ENCODE peak calls at places on chromosomes 2 and 18, in eight cellular contexts. One of them, this sample, is unnamed.
A peak's percentile ranks its signal among the peaks of the same experiment; 100 is the strongest.

GRCh38 chr2:64838817-64839216 is 150.4 kb upstream of the SLC1A4 start:
- DNase-seq in NAMALWA: no peak
- DNase-seq in MV-4-11: peak; percentile 27
- DNase-seq in bronchial epithelial cell: peak; percentile 93
- DNase-seq in neural crest cell: no peak
- DNase-seq in activated T-helper 1 cell treated with Interleukin-2 at 50 U/mL for 16 hours: no peak
- DNase-seq in NCI-H2171 treated with DMSO at 0.1 percent for 48 hours: no peak
- DNase-seq in NCI-H1092 treated with DMSO at 0.1 percent for 48 hours: no peak
- DNase-seq in this sample: no peak

GRCh38 chr18:10143601-10144000 is 229.8 kb downstream of the VAPA start:
- DNase-seq in NAMALWA: no peak
- DNase-seq in MV-4-11: no peak
- DNase-seq in bronchial epithelial cell: no peak
- DNase-seq in NCI-H1092 treated with DMSO at 0.1 percent for 48 hours: no peak
- DNase-seq in NCI-H2171 treated with DMSO at 0.1 percent for 48 hours: no peak
- DNase-seq in neural crest cell: no peak
- DNase-seq in activated T-helper 1 cell treated with Interleukin-2 at 50 U/mL for 16 hours: no peak
- DNase-seq in this sample: no peak

GRCh38 chr2:134440336-134440909 is 186.6 kb downstream of the MGAT5 start:
- DNase-seq in NCI-H1092 treated with DMSO at 0.1 percent for 48 hours: no peak
- DNase-seq in NAMALWA: no peak
- DNase-seq in NCI-H2171 treated with DMSO at 0.1 percent for 48 hours: no peak
- DNase-seq in bronchial epithelial cell: no peak
- DNase-seq in MV-4-11: no peak
- DNase-seq in neural crest cell: no peak
- DNase-seq in activated T-helper 1 cell treated with Interleukin-2 at 50 U/mL for 16 hours: no peak
- DNase-seq in this sample: no peak

GRCh38 chr18:7038330-7038846 is 79.2 kb downstream of the LAMA1 start:
- DNase-seq in bronchial epithelial cell: peak; percentile 76
- DNase-seq in NAMALWA: peak; percentile 13
- DNase-seq in neural crest cell: peak; percentile 62
- DNase-seq in NCI-H1092 treated with DMSO at 0.1 percent for 48 hours: peak; percentile 79
- DNase-seq in MV-4-11: no peak
- DNase-seq in activated T-helper 1 cell treated with Interleukin-2 at 50 U/mL for 16 hours: no peak
- DNase-seq in NCI-H2171 treated with DMSO at 0.1 percent for 48 hours: peak; percentile 82
- DNase-seq in this sample: no peak

GRCh38 chr2:206611191-206611590 is 31.1 kb upstream of the FAM237A start:
- DNase-seq in NAMALWA: no peak
- DNase-seq in MV-4-11: no peak
- DNase-seq in activated T-helper 1 cell treated with Interleukin-2 at 50 U/mL for 16 hours: no peak
- DNase-seq in neural crest cell: no peak
- DNase-seq in NCI-H1092 treated with DMSO at 0.1 percent for 48 hours: no peak
- DNase-seq in bronchial epithelial cell: no peak
- DNase-seq in NCI-H2171 treated with DMSO at 0.1 percent for 48 hours: no peak
- DNase-seq in this sample: no peak

GRCh38 chr18:49048361-49048760 is 97.6 kb upstream of the SMAD7 start:
- DNase-seq in neural crest cell: no peak
- DNase-seq in activated T-helper 1 cell treated with Interleukin-2 at 50 U/mL for 16 hours: no peak
- DNase-seq in MV-4-11: no peak
- DNase-seq in NAMALWA: no peak
- DNase-seq in NCI-H1092 treated with DMSO at 0.1 percent for 48 hours: no peak
- DNase-seq in bronchial epithelial cell: no peak
- DNase-seq in NCI-H2171 treated with DMSO at 0.1 percent for 48 hours: no peak
- DNase-seq in this sample: no peak

GRCh38 chr18:12014521-12014920 is 33.2 kb downstream of the IMPA2 start:
- DNase-seq in NCI-H2171 treated with DMSO at 0.1 percent for 48 hours: no peak
- DNase-seq in NAMALWA: no peak
- DNase-seq in MV-4-11: no peak
- DNase-seq in bronchial epithelial cell: peak; percentile 30
- DNase-seq in neural crest cell: no peak
- DNase-seq in NCI-H1092 treated with DMSO at 0.1 percent for 48 hours: no peak
- DNase-seq in activated T-helper 1 cell treated with Interleukin-2 at 50 U/mL for 16 hours: no peak
- DNase-seq in this sample: no peak

GRCh38 chr18:46261799-46262198 is 157.6 kb downstream of the HAUS1 start:
- DNase-seq in activated T-helper 1 cell treated with Interleukin-2 at 50 U/mL for 16 hours: no peak
- DNase-seq in MV-4-11: no peak
- DNase-seq in NAMALWA: no peak
- DNase-seq in bronchial epithelial cell: peak; percentile 47
- DNase-seq in neural crest cell: no peak
- DNase-seq in NCI-H1092 treated with DMSO at 0.1 percent for 48 hours: no peak
- DNase-seq in NCI-H2171 treated with DMSO at 0.1 percent for 48 hours: no peak
- DNase-seq in this sample: no peak

GRCh38 chr2:175036582-175037018 is 31.4 kb upstream of the CHN1 start:
- DNase-seq in neural crest cell: no peak
- DNase-seq in bronchial epithelial cell: peak; percentile 47
- DNase-seq in NAMALWA: peak; percentile 58
- DNase-seq in activated T-helper 1 cell treated with Interleukin-2 at 50 U/mL for 16 hours: no peak
- DNase-seq in NCI-H1092 treated with DMSO at 0.1 percent for 48 hours: peak; percentile 2
- DNase-seq in NCI-H2171 treated with DMSO at 0.1 percent for 48 hours: peak; percentile 8
- DNase-seq in MV-4-11: peak; percentile 45
- DNase-seq in this sample: peak; percentile 16

GRCh38 chr2:73293534-73294171 is at the start of gene EGR4:
- DNase-seq in NAMALWA: peak; percentile 67
- DNase-seq in bronchial epithelial cell: peak; percentile 56
- DNase-seq in MV-4-11: peak; percentile 78
- DNase-seq in activated T-helper 1 cell treated with Interleukin-2 at 50 U/mL for 16 hours: peak; percentile 77
- DNase-seq in neural crest cell: peak; percentile 36
- DNase-seq in NCI-H2171 treated with DMSO at 0.1 percent for 48 hours: peak; percentile 85
- DNase-seq in NCI-H1092 treated with DMSO at 0.1 percent for 48 hours: peak; percentile 48
- DNase-seq in this sample: peak; percentile 87

This sample was measured in NCI-H2227 treated with DMSO at 0.1 percent for 48 hours.